ENCODE peak calls at places on chromosomes 5 and 9, in nine cellular contexts. Q is brain microvascular endothelial cell; P is fibroblast of lung; D is stimulated activated CD8-positive, alpha-beta memory T cell treated with anti-CD3 and anti-CD28 coated beads, Interleukin-4, amount 100 ng/mL, for 1 hour; L is EH; O is psoas muscle; X is T follicular helper cell; W is GM12865; U is effector CD4-positive, alpha-beta T cell. C is an unnamed sample.

GRCh38 chr5:192970-193831 is 1.9 kb downstream of the LRRC14B start:
- DNase-seq in O (no peak), P (no peak), Q (no peak), U (no peak), W (no peak), D (no peak), L (no peak), X (no peak), C (no peak)

GRCh38 chr5:137778772-137779564 is 24.8 kb upstream of the HNRNPA0 start:
- DNase-seq in D (no peak), P (peak; percentile 60), L (peak; percentile 53), Q (no peak), O (no peak), W (peak; percentile 53), U (no peak), X (no peak), C (peak; percentile 21)

GRCh38 chr9:80191108-80191507 is 619.3 kb downstream of the TLE4 start:
- DNase-seq in L (peak; percentile 23), D (no peak), W (no peak), O (no peak), X (no peak), U (no peak), P (no peak), Q (no peak), C (no peak)

GRCh38 chr5:153827407-153827806 is 211.3 kb downstream of the FAM114A2 start:
- DNase-seq in L (peak; percentile 38), D (no peak), U (no peak), Q (no peak), W (no peak), X (no peak), O (no peak), P (no peak), C (no peak)

GRCh38 chr5:131164161-131164930 is 710 bp downstream of the HINT1 start:
- DNase-seq in L (peak; percentile 82), X (peak; percentile 48), W (peak; percentile 83), P (peak; percentile 79), Q (peak; percentile 79), U (peak; percentile 51), O (peak; percentile 80), D (peak; percentile 42), C (no peak)

GRCh38 chr9:76018244-76018643 is 127.8 kb downstream of the PCSK5 start:
- DNase-seq in Q (no peak), P (no peak), U (no peak), D (no peak), L (no peak), W (no peak), X (peak; percentile 2), O (no peak), C (no peak)

GRCh38 chr9:129888085-129888808 is 53.0 kb downstream of the USP20 start:
- DNase-seq in P (no peak), W (peak; percentile 99), X (peak; percentile 79), O (no peak), Q (no peak), U (peak; percentile 87), L (no peak), D (peak; percentile 81), C (no peak)

GRCh38 chr9:132074736-132075135 is 4.9 kb downstream of the MED27 start:
- DNase-seq in L (peak; percentile 66), O (no peak), X (no peak), W (no peak), U (no peak), Q (peak; percentile 69), D (no peak), P (peak; percentile 72), C (no peak)

GRCh38 chr5:178487911-178488310 is 102.3 kb downstream of the COL23A1 start:
- DNase-seq in X (no peak), Q (no peak), O (no peak), L (no peak), D (no peak), P (no peak), W (no peak), U (no peak), C (no peak)

GRCh38 chr9:20950707-20951106 is 80.7 kb downstream of the HACD4 start:
- DNase-seq in Q (no peak), O (no peak), L (no peak), X (no peak), U (no peak), D (no peak), W (no peak), P (no peak), C (no peak)

GRCh38 chr5:10645146-10645545 is 81.3 kb downstream of the ANKRD33B start:
- DNase-seq in W (no peak), X (no peak), O (no peak), L (peak; percentile 11), U (no peak), Q (no peak), D (no peak), P (no peak), C (no peak)

GRCh38 chr5:17157916-17158529 is 59.4 kb upstream of the BASP1 start:
- DNase-seq in W (no peak), L (peak; percentile 99), D (no peak), O (no peak), P (peak; percentile 86), U (no peak), X (no peak), Q (peak; percentile 91), C (no peak)

GRCh38 chr5:157558089-157558595 is 17.4 kb downstream of the ADAM19 start:
- DNase-seq in L (peak; percentile 87), W (no peak), Q (peak; percentile 82), U (no peak), X (no peak), P (peak; percentile 77), D (no peak), O (no peak), C (no peak)

GRCh38 chr5:178326054-178326715 is 93.6 kb upstream of the PHYKPL start:
- DNase-seq in O (no peak), W (no peak), X (no peak), Q (no peak), D (no peak), L (no peak), U (no peak), P (peak; percentile 73), C (no peak)

GRCh38 chr9:34079181-34079580 is 30.5 kb upstream of the UBAP2 start:
- DNase-seq in Q (peak; percentile 85), L (peak; percentile 43), O (no peak), W (no peak), P (peak; percentile 11), X (no peak), U (no peak), D (no peak), C (no peak)

GRCh38 chr9:130997925-130998595 is 10.9 kb upstream of the LAMC3 start:
- DNase-seq in Q (peak; percentile 54), O (peak; percentile 68), P (peak; percentile 60), U (peak; percentile 11), X (no peak), W (peak; percentile 51), L (peak; percentile 68), D (no peak), C (no peak)

GRCh38 chr9:18526686-18527085 is 52.7 kb downstream of the ADAMTSL1 start:
- DNase-seq in O (no peak), U (no peak), L (peak; percentile 7), D (no peak), W (no peak), Q (no peak), X (no peak), P (no peak), C (no peak)

GRCh38 chr5:126866837-126867236 is 89.9 kb downstream of the LMNB1 start:
- DNase-seq in O (no peak), P (no peak), Q (no peak), L (no peak), U (no peak), D (no peak), W (no peak), X (no peak), C (peak; percentile 1)

GRCh38 chr9:136342191-136343120 is 15.1 kb downstream of the GPSM1 start:
- DNase-seq in X (peak; percentile 24), U (peak; percentile 20), W (peak; percentile 72), D (peak; percentile 42), L (peak; percentile 67), O (peak; percentile 73), Q (peak; percentile 43), P (peak; percentile 84), C (no peak)

GRCh38 chr9:134618163-134618822 is 23.3 kb upstream of the COL5A1 start:
- DNase-seq in L (peak; percentile 22), X (no peak), U (no peak), D (no peak), O (no peak), W (no peak), P (no peak), Q (no peak), C (no peak)

GRCh38 chr5:42840279-42840678 is 28.6 kb upstream of the SELENOP start:
- DNase-seq in O (peak; percentile 49), D (no peak), P (peak; percentile 99), L (peak; percentile 55), Q (peak; percentile 59), U (no peak), X (no peak), W (no peak), C (no peak)

GRCh38 chr5:102795546-102795945 is 40.4 kb downstream of the PAM start:
- DNase-seq in W (no peak), L (no peak), D (no peak), U (no peak), X (no peak), P (no peak), O (no peak), Q (no peak), C (no peak)

GRCh38 chr5:30392897-30393296 is 800.6 kb upstream of the CDH6 start:
- DNase-seq in D (no peak), P (no peak), Q (no peak), X (no peak), U (no peak), O (no peak), L (no peak), W (no peak), C (no peak)

GRCh38 chr9:21591221-21592062 is 109.3 kb upstream of the IFNE start:
- DNase-seq in D (peak; percentile 14), U (no peak), O (peak; percentile 67), X (no peak), L (peak; percentile 99), Q (peak; percentile 98), P (peak; percentile 95), W (peak; percentile 16), C (no peak)

GRCh38 chr5:169213479-169213878 is 87.5 kb downstream of the SLIT3 start:
- DNase-seq in D (no peak), Q (no peak), L (peak; percentile 69), U (no peak), W (no peak), O (no peak), X (no peak), P (no peak), C (no peak)

GRCh38 chr5:120568716-120569115 is 104.6 kb downstream of the PRR16 start:
- DNase-seq in W (no peak), L (peak; percentile 63), P (no peak), D (no peak), O (no peak), X (no peak), U (no peak), Q (no peak), C (no peak)

GRCh38 chr5:180083529-180084060 is 12.0 kb upstream of the RNF130 start:
- DNase-seq in O (no peak), P (no peak), Q (no peak), U (no peak), D (no peak), W (no peak), X (no peak), L (no peak), C (no peak)

GRCh38 chr9:113454914-113455761 is 8.4 kb upstream of the RGS3 start:
- DNase-seq in D (no peak), L (peak; percentile 92), X (no peak), U (no peak), P (peak; percentile 84), O (peak; percentile 41), Q (peak; percentile 89), W (peak; percentile 34), C (no peak)

GRCh38 chr9:129483467-129484324 is 137.2 kb downstream of the C9orf50 start:
- DNase-seq in X (no peak), D (no peak), P (peak; percentile 94), U (no peak), L (peak; percentile 91), O (peak; percentile 89), Q (peak; percentile 87), W (no peak), C (no peak)